ENCODE peak calls at places on chromosome 15, in nine cellular contexts. K, C, N, F, X, P, S, Y and L are unnamed samples.

GRCh38 chr15:39133201-39133600 is 447.7 kb upstream of the THBS1 start:
- DNase-seq in K (peak; percentile 79), C (no peak), N (no peak), F (peak; percentile 86), X (peak; percentile 35), P (no peak), S (no peak), Y (no peak), L (no peak)

GRCh38 chr15:39595621-39596221 is 14.8 kb downstream of the THBS1 start:
- DNase-seq in K (peak; percentile 50), C (no peak), N (no peak), F (peak; percentile 68), X (no peak), P (no peak), S (no peak), Y (no peak), L (no peak)

GRCh38 chr15:74784426-74784825 is 2.5 kb downstream of the CSK start:
- DNase-seq in K (no peak), C (peak; percentile 69), N (no peak), F (no peak), X (no peak), P (no peak), S (no peak), Y (no peak), L (no peak)

GRCh38 chr15:75232826-75233503 is 25.2 kb upstream of the GOLGA6C start:
- DNase-seq in K (no peak), C (peak; percentile 54), N (no peak), F (no peak), X (no peak), P (no peak), S (no peak), Y (peak; percentile 28), L (peak; percentile 58)

GRCh38 chr15:55661431-55661830 is 73.3 kb upstream of the PYGO1 start:
- DNase-seq in K (no peak), C (no peak), N (no peak), F (no peak), X (no peak), P (no peak), S (no peak), Y (no peak), L (no peak)

GRCh38 chr15:99019558-99020540 is 12.3 kb upstream of the PGPEP1L start:
- DNase-seq in K (peak; percentile 35), C (no peak), N (no peak), F (peak; percentile 18), X (no peak), P (no peak), S (no peak), Y (no peak), L (no peak)

GRCh38 chr15:89356634-89357298 is 22.1 kb upstream of the POLG start:
- DNase-seq in K (no peak), C (no peak), N (no peak), F (peak; percentile 26), X (no peak), P (peak; percentile 73), S (peak; percentile 64), Y (no peak), L (no peak)

GRCh38 chr15:24898715-24899278 is 56.0 kb upstream of the SNRPN start:
- DNase-seq in K (no peak), C (no peak), N (no peak), F (no peak), X (no peak), P (peak; percentile 74), S (no peak), Y (no peak), L (no peak)

GRCh38 chr15:52391074-52391473 is 95.5 kb upstream of the MYO5C start:
- DNase-seq in K (no peak), C (no peak), N (no peak), F (no peak), X (no peak), P (no peak), S (no peak), Y (no peak), L (no peak)

GRCh38 chr15:31392761-31393401 is 66.2 kb downstream of the KLF13 start:
- DNase-seq in K (no peak), C (peak; percentile 65), N (no peak), F (no peak), X (no peak), P (no peak), S (no peak), Y (no peak), L (no peak)

GRCh38 chr15:95086543-95087252 is 855.3 kb downstream of the MCTP2 start:
- DNase-seq in K (peak; percentile 32), C (no peak), N (no peak), F (peak; percentile 49), X (peak; percentile 2), P (no peak), S (peak; percentile 27), Y (no peak), L (no peak)

GRCh38 chr15:88878720-88879184 is 16.6 kb downstream of the HAPLN3 start:
- DNase-seq in K (no peak), C (peak; percentile 72), N (no peak), F (peak; percentile 52), X (peak; percentile 81), P (peak; percentile 96), S (peak; percentile 73), Y (no peak), L (no peak)